ENCODE peak calls at places on chromosomes 3 and 15, in five cellular contexts. One of them, this sample, is unnamed.

GRCh38 chr3:11616551-11616950 is 27.2 kb downstream of the VGLL4 start:
- DNase-seq in left lung: no peak
- DNase-seq in GM23248: no peak
- DNase-seq in fibroblast of lung: no peak
- DNase-seq in CD8-positive, alpha-beta memory T cell: no peak
- DNase-seq in this sample: no peak

GRCh38 chr3:197541756-197542539 is 13.8 kb downstream of the BDH1 start:
- DNase-seq in left lung: no peak
- DNase-seq in GM23248: peak; percentile 86
- DNase-seq in fibroblast of lung: peak; percentile 72
- DNase-seq in CD8-positive, alpha-beta memory T cell: no peak
- DNase-seq in this sample: no peak

GRCh38 chr3:34212671-34213070 is 414.2 kb downstream of the PDCD6IP start:
- DNase-seq in left lung: peak; percentile 43
- DNase-seq in GM23248: peak; percentile 33
- DNase-seq in fibroblast of lung: peak; percentile 10
- DNase-seq in CD8-positive, alpha-beta memory T cell: no peak
- DNase-seq in this sample: no peak

GRCh38 chr3:149506540-149506939 is 32.0 kb downstream of the TM4SF4 start:
- DNase-seq in left lung: no peak
- DNase-seq in GM23248: peak; percentile 62
- DNase-seq in fibroblast of lung: no peak
- DNase-seq in CD8-positive, alpha-beta memory T cell: no peak
- DNase-seq in this sample: no peak

GRCh38 chr3:143283432-143284128 is 164.0 kb downstream of the CHST2 start:
- DNase-seq in left lung: no peak
- DNase-seq in GM23248: peak; percentile 22
- DNase-seq in fibroblast of lung: no peak
- DNase-seq in CD8-positive, alpha-beta memory T cell: no peak
- DNase-seq in this sample: no peak

GRCh38 chr15:85622432-85622831 is 172.3 kb downstream of the KLHL25 start:
- DNase-seq in left lung: no peak
- DNase-seq in GM23248: peak; percentile 79
- DNase-seq in fibroblast of lung: peak; percentile 50
- DNase-seq in CD8-positive, alpha-beta memory T cell: no peak
- DNase-seq in this sample: no peak

GRCh38 chr3:14137004-14137403 is 12.2 kb downstream of the TMEM43 start:
- DNase-seq in left lung: peak; percentile 77
- DNase-seq in GM23248: peak; percentile 34
- DNase-seq in fibroblast of lung: peak; percentile 28
- DNase-seq in CD8-positive, alpha-beta memory T cell: no peak
- DNase-seq in this sample: no peak

GRCh38 chr15:31212956-31213694 is 111.6 kb upstream of the TRPM1 start:
- DNase-seq in left lung: peak; percentile 27
- DNase-seq in GM23248: no peak
- DNase-seq in fibroblast of lung: no peak
- DNase-seq in CD8-positive, alpha-beta memory T cell: no peak
- DNase-seq in this sample: no peak

GRCh38 chr15:38714309-38715072 is 149.9 kb upstream of the RASGRP1 start:
- DNase-seq in left lung: peak; percentile 44
- DNase-seq in GM23248: peak; percentile 96
- DNase-seq in fibroblast of lung: peak; percentile 78
- DNase-seq in CD8-positive, alpha-beta memory T cell: no peak
- DNase-seq in this sample: no peak

GRCh38 chr3:9151240-9151639 is 98.2 kb downstream of the SRGAP3 start:
- DNase-seq in left lung: no peak
- DNase-seq in GM23248: peak; percentile 42
- DNase-seq in fibroblast of lung: no peak
- DNase-seq in CD8-positive, alpha-beta memory T cell: no peak
- DNase-seq in this sample: no peak

GRCh38 chr3:127889976-127890650 is 24.9 kb upstream of the KBTBD12 start:
- DNase-seq in left lung: no peak
- DNase-seq in GM23248: peak; percentile 32
- DNase-seq in fibroblast of lung: no peak
- DNase-seq in CD8-positive, alpha-beta memory T cell: no peak
- DNase-seq in this sample: no peak

GRCh38 chr15:39591141-39591895 is 10.4 kb downstream of the THBS1 start:
- DNase-seq in left lung: no peak
- DNase-seq in GM23248: peak; percentile 40
- DNase-seq in fibroblast of lung: peak; percentile 23
- DNase-seq in CD8-positive, alpha-beta memory T cell: no peak
- DNase-seq in this sample: no peak

GRCh38 chr15:85832389-85832788 is 37.7 kb upstream of the KLHL25 start:
- DNase-seq in left lung: no peak
- DNase-seq in GM23248: no peak
- DNase-seq in fibroblast of lung: no peak
- DNase-seq in CD8-positive, alpha-beta memory T cell: no peak
- DNase-seq in this sample: no peak

GRCh38 chr3:170054204-170054603 is 16.4 kb downstream of the GPR160 start:
- DNase-seq in left lung: no peak
- DNase-seq in GM23248: no peak
- DNase-seq in fibroblast of lung: peak; percentile 26
- DNase-seq in CD8-positive, alpha-beta memory T cell: no peak
- DNase-seq in this sample: no peak

GRCh38 chr3:23706116-23706515 is 99.6 kb upstream of the UBE2E1 start:
- DNase-seq in left lung: no peak
- DNase-seq in GM23248: peak; percentile 40
- DNase-seq in fibroblast of lung: no peak
- DNase-seq in CD8-positive, alpha-beta memory T cell: no peak
- DNase-seq in this sample: no peak

GRCh38 chr3:86845731-86846130 is 145.2 kb downstream of the VGLL3 start:
- DNase-seq in left lung: no peak
- DNase-seq in GM23248: no peak
- DNase-seq in fibroblast of lung: no peak
- DNase-seq in CD8-positive, alpha-beta memory T cell: no peak
- DNase-seq in this sample: no peak

GRCh38 chr15:74229686-74230085 is 6.4 kb upstream of the CCDC33 start:
- DNase-seq in left lung: no peak
- DNase-seq in GM23248: no peak
- DNase-seq in fibroblast of lung: no peak
- DNase-seq in CD8-positive, alpha-beta memory T cell: no peak
- DNase-seq in this sample: no peak

DNA sequence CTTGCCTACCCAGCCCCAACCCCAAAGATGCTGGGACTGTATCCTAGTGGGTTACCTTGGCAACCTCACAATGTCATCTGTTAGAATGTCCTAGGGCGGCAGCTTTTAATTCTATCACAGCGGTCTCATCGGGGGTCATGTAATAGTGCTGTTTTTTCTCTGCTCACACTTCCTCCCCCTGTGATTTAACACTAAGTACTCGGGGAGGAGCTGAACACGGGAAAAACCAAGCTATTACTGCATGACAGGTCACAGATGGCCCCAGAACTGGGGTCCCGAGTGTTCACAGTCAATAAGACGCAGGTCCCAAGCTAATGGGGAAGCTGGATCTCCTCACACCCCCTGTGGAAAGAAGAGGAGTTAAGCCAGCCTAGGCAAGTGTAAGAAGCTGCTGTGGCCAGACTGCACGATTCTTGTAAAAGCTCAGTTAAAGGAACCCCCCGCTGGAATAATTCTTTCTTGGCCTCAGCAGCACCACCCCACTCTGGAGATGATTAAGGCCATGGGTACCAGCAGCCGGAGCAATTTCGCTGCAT is 2.5 kb upstream of the RFTN1 start:
- DNase-seq in left lung: no peak
- DNase-seq in GM23248: no peak
- DNase-seq in fibroblast of lung: no peak
- DNase-seq in CD8-positive, alpha-beta memory T cell: peak; percentile 30
- DNase-seq in this sample: no peak
- H3K4me3 ChIP-seq in left lung: no peak overlapping the region
- H3K4me3 ChIP-seq in GM23248: no peak overlapping the region
- H3K4me3 ChIP-seq in fibroblast of lung: no peak overlapping the region
- H3K4me3 ChIP-seq in CD8-positive, alpha-beta memory T cell: no peak overlapping the region
- H3K4me3 ChIP-seq in this sample: no peak overlapping the region

GRCh38 chr3:30393079-30393478 is 213.3 kb upstream of the TGFBR2 start:
- DNase-seq in left lung: no peak
- DNase-seq in GM23248: no peak
- DNase-seq in fibroblast of lung: no peak
- DNase-seq in CD8-positive, alpha-beta memory T cell: no peak
- DNase-seq in this sample: no peak
- H3K36me3 ChIP-seq in left lung: no peaks in the 10 kb centered on the region
- H3K36me3 ChIP-seq in GM23248: no peaks in the 10 kb centered on the region
- H3K36me3 ChIP-seq in fibroblast of lung: no peaks in the 10 kb centered on the region
- H3K36me3 ChIP-seq in CD8-positive, alpha-beta memory T cell: no peaks in the 10 kb centered on the region
- H3K36me3 ChIP-seq in this sample: no peaks in the 10 kb centered on the region

GRCh38 chr3:159513867-159514380 is 474.7 kb upstream of the IL12A start:
- DNase-seq in left lung: no peak
- DNase-seq in GM23248: peak; percentile 68
- DNase-seq in fibroblast of lung: no peak
- DNase-seq in CD8-positive, alpha-beta memory T cell: no peak
- DNase-seq in this sample: no peak
- H3K4me1 ChIP-seq in left lung: no peaks in the 10 kb centered on the region
- H3K4me1 ChIP-seq in GM23248: peaks cover 8% of the 10 kb centered on the region
- H3K4me1 ChIP-seq in fibroblast of lung: no peaks in the 10 kb centered on the region
- H3K4me1 ChIP-seq in CD8-positive, alpha-beta memory T cell: no peaks in the 10 kb centered on the region
- H3K4me1 ChIP-seq in this sample: no peaks in the 10 kb centered on the region

DNA sequence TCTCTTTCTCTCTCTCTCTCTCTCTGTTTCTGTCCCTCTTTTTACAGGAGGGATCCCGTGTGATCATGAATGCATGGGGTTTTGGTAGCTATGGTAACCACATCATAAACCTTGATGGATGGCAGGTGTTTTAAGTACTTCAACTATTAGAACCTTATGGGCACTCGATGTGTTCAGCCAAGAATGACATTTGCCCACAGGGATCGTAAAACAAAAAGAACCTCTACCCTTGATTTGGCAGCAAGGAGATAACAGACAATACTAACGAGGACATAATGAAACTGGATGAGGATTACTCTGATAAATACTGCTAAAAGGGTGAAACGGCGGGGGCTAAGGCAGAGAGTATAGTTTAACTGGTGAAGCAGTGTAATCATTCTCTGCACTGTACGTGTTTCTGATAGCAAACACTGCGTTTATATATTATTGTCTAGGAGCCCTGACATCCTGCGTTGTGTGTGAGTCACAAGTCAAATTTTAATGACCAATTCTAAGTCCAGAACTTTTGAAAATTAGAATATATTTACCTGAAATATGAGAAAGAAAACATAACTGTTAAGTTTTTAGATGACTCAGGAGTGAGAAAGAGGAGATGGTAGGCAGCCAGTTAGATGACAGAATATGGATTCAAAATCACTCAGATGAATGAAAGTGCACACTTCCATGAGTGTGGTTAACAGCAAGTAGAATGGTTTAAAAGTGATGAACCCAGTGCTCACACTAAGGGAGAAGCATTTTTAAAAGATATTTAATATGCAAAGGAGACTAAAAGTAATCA is 80.3 kb downstream of the OTOL1 start:
- DNase-seq in left lung: no peak
- DNase-seq in GM23248: peak; percentile 3
- DNase-seq in fibroblast of lung: no peak
- DNase-seq in CD8-positive, alpha-beta memory T cell: no peak
- DNase-seq in this sample: no peak
- H3K4me3 ChIP-seq in left lung: no peak overlapping the region
- H3K4me3 ChIP-seq in GM23248: no peak overlapping the region
- H3K4me3 ChIP-seq in fibroblast of lung: no peak overlapping the region
- H3K4me3 ChIP-seq in CD8-positive, alpha-beta memory T cell: no peak overlapping the region
- H3K4me3 ChIP-seq in this sample: no peak overlapping the region

This sample was measured in effector memory CD4-positive, alpha-beta T cell.